ENCODE peak calls at places on chromosomes 2 and 18, in nine cellular contexts. Z, P, J, I, M, Y, H, V and L are unnamed samples.

GRCh38 chr2:101113441-101114267 is 37.5 kb downstream of the TBC1D8 start:
- DNase-seq in Z (peak; percentile 24), P (no peak), J (no peak), I (peak; percentile 75), M (peak; percentile 62), Y (peak; percentile 69), H (no peak), V (peak; percentile 85), L (peak; percentile 92)

GRCh38 chr2:118852605-118853128 is 5.2 kb upstream of the EN1 start:
- DNase-seq in Z (no peak), P (peak; percentile 67), J (no peak), I (no peak), M (no peak), Y (no peak), H (peak; percentile 23), V (no peak), L (no peak)

GRCh38 chr2:14907014-14907612 is 274.6 kb downstream of the LRATD1 start:
- DNase-seq in Z (peak; percentile 6), P (peak; percentile 18), J (no peak), I (no peak), M (peak; percentile 19), Y (no peak), H (no peak), V (no peak), L (no peak)

GRCh38 chr2:30662268-30663131 is 144.7 kb downstream of the CAPN13 start:
- DNase-seq in Z (no peak), P (no peak), J (no peak), I (no peak), M (no peak), Y (no peak), H (no peak), V (peak; percentile 9), L (peak; percentile 13)

GRCh38 chr18:48663931-48664847 is 125.4 kb downstream of the CTIF start:
- DNase-seq in Z (peak; percentile 87), P (peak; percentile 72), J (peak; percentile 86), I (no peak), M (peak; percentile 74), Y (peak; percentile 82), H (peak; percentile 85), V (peak; percentile 24), L (no peak)

GRCh38 chr2:26846881-26847662 is 860 bp upstream of the DPYSL5 start:
- DNase-seq in Z (no peak), P (peak; percentile 63), J (no peak), I (no peak), M (no peak), Y (no peak), H (peak; percentile 29), V (no peak), L (no peak)

GRCh38 chr2:199850718-199851498 is at the start of gene FTCDNL1:
- DNase-seq in Z (peak; percentile 72), P (peak; percentile 81), J (peak; percentile 79), I (peak; percentile 25), M (peak; percentile 73), Y (peak; percentile 68), H (peak; percentile 56), V (peak; percentile 44), L (peak; percentile 40)

GRCh38 chr18:75343389-75343788 is 84.1 kb downstream of the SMIM21 start:
- DNase-seq in Z (no peak), P (peak; percentile 39), J (no peak), I (no peak), M (no peak), Y (no peak), H (peak; percentile 56), V (no peak), L (no peak)

GRCh38 chr2:200426754-200427153 is 83.1 kb downstream of the KCTD18 start:
- DNase-seq in Z (no peak), P (no peak), J (no peak), I (no peak), M (no peak), Y (no peak), H (no peak), V (no peak), L (no peak)

GRCh38 chr2:10097352-10098148 is 17.3 kb upstream of the CYS1 start:
- DNase-seq in Z (peak; percentile 80), P (peak; percentile 85), J (peak; percentile 86), I (peak; percentile 51), M (peak; percentile 89), Y (no peak), H (peak; percentile 63), V (peak; percentile 47), L (peak; percentile 61)

GRCh38 chr2:100274076-100274475 is 48.2 kb downstream of the LONRF2 start:
- DNase-seq in Z (no peak), P (no peak), J (no peak), I (no peak), M (no peak), Y (no peak), H (no peak), V (no peak), L (no peak)

GRCh38 chr2:64586883-64587481 is 62.9 kb downstream of the AFTPH start:
- DNase-seq in Z (no peak), P (peak; percentile 65), J (no peak), I (peak; percentile 51), M (peak; percentile 51), Y (no peak), H (no peak), V (peak; percentile 51), L (peak; percentile 49)

GRCh38 chr2:1055014-1055595 is 104.5 kb downstream of the SNTG2 start:
- DNase-seq in Z (no peak), P (no peak), J (no peak), I (peak; percentile 24), M (no peak), Y (no peak), H (no peak), V (peak; percentile 76), L (no peak)

GRCh38 chr2:75655861-75656260 is 9.3 kb downstream of the MRPL19 start:
- DNase-seq in Z (no peak), P (no peak), J (no peak), I (no peak), M (no peak), Y (no peak), H (no peak), V (no peak), L (no peak)

GRCh38 chr2:176428943-176429469 is 159.8 kb downstream of the MTX2 start:
- DNase-seq in Z (no peak), P (no peak), J (no peak), I (no peak), M (no peak), Y (no peak), H (no peak), V (no peak), L (no peak)

GRCh38 chr2:26615336-26616031 is 25.7 kb downstream of the CIB4 start:
- DNase-seq in Z (no peak), P (no peak), J (peak; percentile 27), I (no peak), M (no peak), Y (no peak), H (no peak), V (no peak), L (no peak)

GRCh38 chr2:105775809-105776559 is 31.3 kb downstream of the NCK2 start:
- DNase-seq in Z (no peak), P (no peak), J (no peak), I (no peak), M (no peak), Y (no peak), H (no peak), V (no peak), L (no peak)

GRCh38 chr2:195601361-195601760 is 55.7 kb upstream of the SLC39A10 start:
- DNase-seq in Z (no peak), P (no peak), J (no peak), I (no peak), M (no peak), Y (no peak), H (no peak), V (no peak), L (no peak)

GRCh38 chr2:74227646-74228045 is 29.2 kb downstream of the MTHFD2 start:
- DNase-seq in Z (no peak), P (peak; percentile 22), J (no peak), I (no peak), M (no peak), Y (no peak), H (no peak), V (no peak), L (no peak)

GRCh38 chr2:209236369-209236768 is 187.5 kb upstream of the MAP2 start:
- DNase-seq in Z (no peak), P (peak; percentile 24), J (no peak), I (no peak), M (peak; percentile 6), Y (no peak), H (no peak), V (no peak), L (no peak)

GRCh38 chr18:6266212-6266611 is 148.5 kb downstream of the L3MBTL4 start:
- DNase-seq in Z (no peak), P (no peak), J (no peak), I (no peak), M (no peak), Y (no peak), H (no peak), V (no peak), L (no peak)

GRCh38 chr2:233700028-233700635 is 7.4 kb downstream of the UGT1A6 start:
- DNase-seq in Z (peak; percentile 44), P (peak; percentile 85), J (no peak), I (peak; percentile 53), M (no peak), Y (peak; percentile 66), H (no peak), V (no peak), L (peak; percentile 98)